ENCODE peak calls at places on chromosomes 16 and 17, in five cellular contexts. One of them, this sample, is unnamed.

GRCh38 chr17:40443988-40444899 is 994 bp downstream of the IGFBP4 start:
- DNase-seq in IMR-90: peak; percentile 19
- DNase-seq in prostate gland: no peak
- DNase-seq in testis: no peak
- DNase-seq in uterus: peak; percentile 26
- DNase-seq in this sample: no peak

GRCh38 chr17:65696739-65697394 is 135.4 kb upstream of the AXIN2 start:
- DNase-seq in testis: no peak
- DNase-seq in uterus: no peak
- DNase-seq in IMR-90: peak; percentile 65
- DNase-seq in prostate gland: no peak
- DNase-seq in this sample: peak; percentile 28

GRCh38 chr16:78744796-78745464 is 645.5 kb downstream of the WWOX start:
- DNase-seq in testis: no peak
- DNase-seq in IMR-90: no peak
- DNase-seq in prostate gland: peak; percentile 24
- DNase-seq in uterus: peak; percentile 53
- DNase-seq in this sample: no peak

GRCh38 chr17:63555475-63556156 is 5.3 kb downstream of the DCAF7 start:
- DNase-seq in uterus: no peak
- DNase-seq in prostate gland: no peak
- DNase-seq in IMR-90: no peak
- DNase-seq in testis: no peak
- DNase-seq in this sample: no peak

GRCh38 chr17:8829036-8829941 is 30.1 kb upstream of the MFSD6L start:
- DNase-seq in uterus: no peak
- DNase-seq in IMR-90: no peak
- DNase-seq in prostate gland: no peak
- DNase-seq in testis: no peak
- DNase-seq in this sample: no peak

GRCh38 chr17:39765766-39766165 is 28.0 kb downstream of the GRB7 start:
- DNase-seq in IMR-90: no peak
- DNase-seq in uterus: no peak
- DNase-seq in prostate gland: no peak
- DNase-seq in testis: no peak
- DNase-seq in this sample: no peak

GRCh38 chr17:1454541-1454940 is 1.5 kb downstream of the CRK start:
- DNase-seq in testis: no peak
- DNase-seq in prostate gland: no peak
- DNase-seq in uterus: no peak
- DNase-seq in IMR-90: no peak
- DNase-seq in this sample: no peak

GRCh38 chr17:2511138-2511461 is 588 bp downstream of the METTL16 start:
- DNase-seq in testis: no peak
- DNase-seq in IMR-90: no peak
- DNase-seq in uterus: no peak
- DNase-seq in prostate gland: no peak
- DNase-seq in this sample: no peak

GRCh38 chr16:49466881-49467280 is 93.3 kb downstream of the C16orf78 start:
- DNase-seq in testis: no peak
- DNase-seq in IMR-90: no peak
- DNase-seq in uterus: no peak
- DNase-seq in prostate gland: no peak
- DNase-seq in this sample: no peak

GRCh38 chr17:43599835-43600234 is 53.7 kb upstream of the ETV4 start:
- DNase-seq in uterus: no peak
- DNase-seq in testis: no peak
- DNase-seq in prostate gland: no peak
- DNase-seq in IMR-90: peak; percentile 87
- DNase-seq in this sample: peak; percentile 26

GRCh38 chr17:12730931-12731521 is 58.3 kb upstream of the ARHGAP44 start:
- DNase-seq in uterus: peak; percentile 28
- DNase-seq in testis: no peak
- DNase-seq in prostate gland: peak; percentile 15
- DNase-seq in IMR-90: peak; percentile 78
- DNase-seq in this sample: no peak

GRCh38 chr16:3961449-3961849 is 80.9 kb upstream of the CREBBP start:
- DNase-seq in IMR-90: peak; percentile 45
- DNase-seq in uterus: peak; percentile 54
- DNase-seq in prostate gland: no peak
- DNase-seq in testis: peak; percentile 58
- DNase-seq in this sample: peak; percentile 82

GRCh38 chr17:8359769-8360168 is 16.7 kb downstream of the KRABD2 start:
- DNase-seq in testis: no peak
- DNase-seq in IMR-90: peak; percentile 96
- DNase-seq in uterus: no peak
- DNase-seq in prostate gland: no peak
- DNase-seq in this sample: no peak

GRCh38 chr17:55304171-55304859 is 39.6 kb downstream of the HLF start:
- DNase-seq in testis: no peak
- DNase-seq in IMR-90: no peak
- DNase-seq in prostate gland: no peak
- DNase-seq in uterus: no peak
- DNase-seq in this sample: no peak

GRCh38 chr16:56320081-56320480 is 105.3 kb downstream of the AMFR start:
- DNase-seq in uterus: no peak
- DNase-seq in prostate gland: no peak
- DNase-seq in testis: no peak
- DNase-seq in IMR-90: no peak
- DNase-seq in this sample: no peak

GRCh38 chr16:86508947-86509758 is 1.2 kb upstream of the FOXF1 start:
- DNase-seq in uterus: peak; percentile 46
- DNase-seq in IMR-90: peak; percentile 89
- DNase-seq in testis: no peak
- DNase-seq in prostate gland: no peak
- DNase-seq in this sample: peak; percentile 90

GRCh38 chr17:14553847-14554246 is 253.0 kb downstream of the HS3ST3B1 start:
- DNase-seq in prostate gland: no peak
- DNase-seq in IMR-90: no peak
- DNase-seq in uterus: no peak
- DNase-seq in testis: no peak
- DNase-seq in this sample: no peak

GRCh38 chr16:49467540-49468372 is 94.2 kb downstream of the C16orf78 start:
- DNase-seq in prostate gland: no peak
- DNase-seq in uterus: no peak
- DNase-seq in testis: no peak
- DNase-seq in IMR-90: no peak
- DNase-seq in this sample: no peak

GRCh38 chr17:37148171-37148570 is 199.4 kb downstream of the AATF start:
- DNase-seq in testis: no peak
- DNase-seq in uterus: no peak
- DNase-seq in IMR-90: no peak
- DNase-seq in prostate gland: peak; percentile 36
- DNase-seq in this sample: no peak

GRCh38 chr16:20302389-20302788 is 24.9 kb downstream of the GP2 start:
- DNase-seq in testis: no peak
- DNase-seq in IMR-90: no peak
- DNase-seq in uterus: no peak
- DNase-seq in prostate gland: no peak
- DNase-seq in this sample: no peak

GRCh38 chr16:4226251-4227039 is 15.4 kb downstream of the SRL start:
- DNase-seq in uterus: no peak
- DNase-seq in testis: no peak
- DNase-seq in prostate gland: no peak
- DNase-seq in IMR-90: no peak
- DNase-seq in this sample: no peak

GRCh38 chr17:71975998-71976649 is 144.7 kb upstream of the SOX9 start:
- DNase-seq in prostate gland: peak; percentile 84
- DNase-seq in testis: peak; percentile 47
- DNase-seq in uterus: peak; percentile 76
- DNase-seq in IMR-90: peak; percentile 97
- DNase-seq in this sample: peak; percentile 91

DNA sequence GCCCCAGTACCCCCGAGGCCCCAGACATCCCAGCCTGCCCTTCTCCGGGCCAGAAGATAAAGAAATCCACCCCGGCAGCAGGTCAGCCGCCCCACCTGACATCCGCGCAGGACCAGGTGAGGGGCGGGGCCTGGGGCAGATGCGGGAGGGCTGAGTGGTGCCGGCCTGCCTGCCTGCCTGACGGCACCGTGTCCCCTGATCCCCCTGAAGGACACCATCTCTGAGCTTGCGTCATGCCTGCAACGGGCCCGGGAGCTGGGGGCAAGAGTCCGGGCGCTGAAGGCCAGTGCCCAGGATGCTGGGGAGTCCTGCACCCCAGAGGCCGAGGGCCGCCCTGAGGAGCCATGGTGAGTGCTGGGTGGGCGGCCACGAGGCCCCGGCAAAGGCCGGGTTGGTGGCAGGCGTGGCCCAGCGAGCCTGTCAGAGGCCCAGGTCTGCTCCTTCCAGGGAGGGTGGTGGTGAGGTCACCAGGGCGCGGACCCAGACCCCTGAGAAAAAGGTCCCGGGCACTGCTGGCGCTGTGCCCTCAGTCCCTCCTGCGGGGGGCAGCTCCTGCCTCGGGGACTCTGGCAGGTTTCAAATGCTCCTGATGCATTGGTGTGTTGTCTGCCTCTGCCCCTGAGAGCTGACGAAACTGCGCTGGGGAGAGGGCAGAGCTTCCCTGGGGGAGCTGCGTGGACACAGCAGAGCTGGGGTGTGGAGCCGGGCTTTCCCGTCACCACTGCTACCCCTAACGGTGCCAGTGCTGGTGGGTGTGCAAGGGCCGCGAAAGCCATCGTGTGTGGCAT is 1.2 kb downstream of the CDT1 start:
- DNase-seq in prostate gland: no peak
- DNase-seq in uterus: no peak
- DNase-seq in testis: no peak
- DNase-seq in IMR-90: no peak
- DNase-seq in this sample: peak; percentile 41
- TF ChIP-seq POLR2A in prostate gland: no peak
- TF ChIP-seq POLR2A in uterus: no peak
- TF ChIP-seq POLR2A in testis: no peak
- TF ChIP-seq POLR2A in IMR-90: no peak
- TF ChIP-seq POLR2A in this sample: peak; percentile 10

DNA sequence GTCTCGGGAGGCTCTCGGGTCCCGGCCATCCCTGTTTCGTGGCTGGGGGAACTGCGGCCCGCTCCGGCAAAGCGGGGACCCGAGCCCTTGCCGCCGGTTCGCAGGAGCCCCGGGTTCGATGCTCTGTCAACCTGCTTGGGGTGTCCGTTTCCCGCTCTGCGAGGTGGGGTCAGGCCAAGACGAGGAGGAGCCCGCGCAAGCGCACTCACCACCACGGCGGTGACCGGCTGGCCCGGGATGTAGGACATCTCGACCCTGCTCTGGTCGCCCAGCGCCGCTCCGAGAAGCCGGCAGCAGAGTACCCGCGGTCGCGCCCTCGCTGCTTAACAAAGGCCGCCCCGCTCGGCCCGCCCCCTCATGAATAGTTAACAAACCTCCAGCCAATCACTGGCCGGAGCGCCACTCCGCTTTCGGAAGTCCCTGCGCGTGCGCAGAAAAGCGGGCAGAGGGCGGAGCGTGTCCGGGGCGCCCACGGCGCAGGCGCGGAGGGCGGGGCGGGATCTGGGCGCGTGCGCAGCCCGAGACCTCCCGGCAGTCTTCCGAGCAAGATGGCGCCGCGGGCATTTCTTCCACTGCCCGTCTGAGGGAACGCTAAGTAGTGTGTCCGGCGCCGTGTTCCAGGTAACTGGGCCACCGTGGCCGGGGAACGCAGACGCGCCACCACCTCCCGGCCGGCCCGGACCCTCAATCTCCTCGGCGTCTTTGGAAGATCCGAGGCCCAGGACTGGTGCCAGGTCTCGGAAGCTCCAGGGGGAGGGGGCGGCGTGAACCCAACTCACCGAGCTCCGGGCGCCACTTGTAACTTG is at the start of the genes EMC6 and TAX1BP3:
- DNase-seq in uterus: peak; percentile 99
- DNase-seq in prostate gland: peak; percentile 98
- DNase-seq in IMR-90: peak; percentile 96
- DNase-seq in testis: peak; percentile 99
- DNase-seq in this sample: peak; percentile 97
- TF ChIP-seq POLR2A in uterus: peak; percentile 83
- TF ChIP-seq POLR2A in prostate gland: peak; percentile 95
- TF ChIP-seq POLR2A in IMR-90: peak; percentile 99
- TF ChIP-seq POLR2A in testis: peak; percentile 35
- TF ChIP-seq POLR2A in this sample: peak; percentile 99

DNA sequence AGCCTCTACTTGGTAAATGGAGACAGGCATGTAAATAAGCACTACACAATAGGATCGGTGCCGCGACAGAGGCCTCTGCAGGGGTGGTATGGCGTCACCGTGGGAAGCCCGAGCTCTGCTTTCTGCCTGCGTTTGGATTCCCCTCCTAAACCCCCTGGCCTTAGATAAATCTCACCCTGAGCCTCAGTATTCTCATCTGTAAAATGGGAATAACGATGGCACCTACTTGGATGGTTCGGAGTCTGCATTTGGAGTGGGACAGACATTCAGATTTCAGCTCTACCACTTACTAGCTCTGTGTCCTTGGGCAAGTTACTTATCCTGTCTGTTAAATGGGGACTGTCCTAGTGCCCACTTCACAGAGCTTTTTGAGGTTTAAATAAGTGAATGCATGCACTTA is 42.8 kb upstream of the TNRC6A start:
- DNase-seq in uterus: no peak
- DNase-seq in testis: no peak
- DNase-seq in IMR-90: no peak
- DNase-seq in prostate gland: no peak
- DNase-seq in this sample: no peak
- TF ChIP-seq POLR2A in uterus: no peak
- TF ChIP-seq POLR2A in testis: no peak
- TF ChIP-seq POLR2A in IMR-90: no peak
- TF ChIP-seq POLR2A in prostate gland: no peak
- TF ChIP-seq POLR2A in this sample: no peak

GRCh38 chr17:81957691-81958432 is 3.1 kb downstream of the NOTUM start:
- DNase-seq in prostate gland: no peak
- DNase-seq in IMR-90: no peak
- DNase-seq in testis: no peak
- DNase-seq in uterus: no peak
- DNase-seq in this sample: no peak
- TF ChIP-seq POLR2A in prostate gland: no peak
- TF ChIP-seq POLR2A in IMR-90: no peak
- TF ChIP-seq POLR2A in testis: no peak
- TF ChIP-seq POLR2A in uterus: no peak
- TF ChIP-seq POLR2A in this sample: no peak

GRCh38 chr17:80101160-80101945 is at the start of gene GAA:
- DNase-seq in testis: peak; percentile 87
- DNase-seq in prostate gland: peak; percentile 77
- DNase-seq in uterus: peak; percentile 87
- DNase-seq in IMR-90: peak; percentile 76
- DNase-seq in this sample: peak; percentile 91
- TF ChIP-seq POLR2A in testis: no peak
- TF ChIP-seq POLR2A in prostate gland: peak; percentile 66
- TF ChIP-seq POLR2A in uterus: peak; percentile 52
- TF ChIP-seq POLR2A in IMR-90: peak; percentile 50
- TF ChIP-seq POLR2A in this sample: peak; percentile 73